ENCODE peak calls at places on chromosomes 13 and 19, in six cellular contexts. J is neuronal stem cell, F is IMR-90, Q is H9, E is mesenchymal stem cell, H is H1. D is an unnamed sample.

GRCh38 chr19:42032428-42032827 is 37.6 kb downstream of the GRIK5 start:
- DNase-seq in J (no peak), F (no peak), E (no peak), Q (peak; percentile 55), H (peak; percentile 51), D (peak; percentile 18)

GRCh38 chr19:1244693-1245451 is 3.3 kb downstream of the ATP5F1D start:
- DNase-seq in J (no peak), H (no peak), Q (no peak), E (no peak), F (no peak), D (no peak)

GRCh38 chr19:13795595-13796300 is 505 bp downstream of the ZSWIM4 start:
- DNase-seq in H (no peak), F (peak; percentile 28), Q (peak; percentile 67), J (no peak), E (no peak), D (no peak)

GRCh38 chr13:27034678-27035111 is 136.9 kb downstream of the USP12 start:
- DNase-seq in F (no peak), E (peak; percentile 41), Q (peak; percentile 65), J (no peak), H (peak; percentile 66), D (peak; percentile 54)

GRCh38 chr19:11166281-11167142 is 10.9 kb upstream of the SPC24 start:
- DNase-seq in Q (no peak), J (no peak), E (no peak), H (no peak), F (no peak), D (no peak)

GRCh38 chr13:45411631-45412030 is 6.5 kb downstream of the SLC25A30 start:
- DNase-seq in J (no peak), F (no peak), E (no peak), Q (no peak), H (no peak), D (no peak)

GRCh38 chr19:41926861-41927809 is 1.1 kb downstream of the ERFL start:
- DNase-seq in F (no peak), J (no peak), H (no peak), E (no peak), Q (no peak), D (no peak)

GRCh38 chr19:17530586-17530985 is 19.1 kb downstream of the PGLS start:
- DNase-seq in H (peak; percentile 66), F (no peak), Q (peak; percentile 89), J (no peak), E (no peak), D (peak; percentile 90)

GRCh38 chr19:47819841-47820244 is 1.9 kb upstream of the CRX start:
- DNase-seq in E (no peak), J (peak; percentile 89), H (no peak), F (no peak), Q (peak; percentile 64), D (peak; percentile 92)

GRCh38 chr13:49820591-49821215 is 28.2 kb upstream of the KPNA3 start:
- DNase-seq in Q (no peak), E (no peak), J (no peak), F (no peak), H (no peak), D (no peak)

GRCh38 chr13:36965767-36966166 is 33.4 kb downstream of the ALG5 start:
- DNase-seq in J (no peak), Q (no peak), H (no peak), E (peak; percentile 70), F (peak; percentile 90), D (peak; percentile 34)

GRCh38 chr19:20423381-20424207 is 142.0 kb downstream of the ZNF737 start:
- DNase-seq in J (peak; percentile 31), F (peak; percentile 7), Q (peak; percentile 34), E (peak; percentile 82), H (peak; percentile 61), D (peak; percentile 87)

GRCh38 chr19:32599258-32599657 is 18.3 kb downstream of the PDCD5 start:
- DNase-seq in E (no peak), F (no peak), J (no peak), H (no peak), Q (no peak), D (no peak)

GRCh38 chr19:32599736-32600157 is 18.8 kb downstream of the PDCD5 start:
- DNase-seq in H (no peak), F (peak; percentile 69), J (peak; percentile 40), E (peak; percentile 70), Q (no peak), D (peak; percentile 59)

GRCh38 chr19:32598022-32598421 is 17.0 kb downstream of the PDCD5 start:
- DNase-seq in J (no peak), H (no peak), F (no peak), E (no peak), Q (no peak), D (no peak)

GRCh38 chr19:32594021-32594420 is 13.0 kb downstream of the PDCD5 start:
- DNase-seq in H (no peak), Q (no peak), E (no peak), J (no peak), F (no peak), D (no peak)

DNA sequence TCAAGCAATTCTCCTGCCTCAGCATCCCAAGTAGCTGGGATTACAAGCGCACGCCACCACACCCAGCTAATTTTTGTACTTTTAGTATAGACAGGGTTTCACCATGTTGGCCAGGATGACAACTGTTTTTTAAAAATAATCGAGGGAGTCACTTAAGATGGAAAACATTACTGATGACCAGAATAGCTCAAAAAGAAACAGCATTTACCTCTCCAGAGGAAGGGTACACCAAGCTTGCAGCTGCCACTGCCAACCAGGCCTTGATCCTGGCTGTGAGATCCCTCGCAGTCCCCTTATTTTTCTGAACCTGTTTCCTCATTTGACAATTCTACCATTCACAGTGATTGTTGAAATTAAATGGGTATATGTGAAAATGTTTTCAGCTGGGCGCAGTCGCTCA is 14.5 kb downstream of the PDCD5 start:
- DNase-seq in E (no peak), F (no peak), H (no peak), J (no peak), Q (no peak), D (no peak)
- H2BK15ac ChIP-seq in E (no peak overlapping the region), F (no peak overlapping the region), H (no peak overlapping the region), J (no peak overlapping the region), Q (no peak overlapping the region), D (no peak overlapping the region)

DNA sequence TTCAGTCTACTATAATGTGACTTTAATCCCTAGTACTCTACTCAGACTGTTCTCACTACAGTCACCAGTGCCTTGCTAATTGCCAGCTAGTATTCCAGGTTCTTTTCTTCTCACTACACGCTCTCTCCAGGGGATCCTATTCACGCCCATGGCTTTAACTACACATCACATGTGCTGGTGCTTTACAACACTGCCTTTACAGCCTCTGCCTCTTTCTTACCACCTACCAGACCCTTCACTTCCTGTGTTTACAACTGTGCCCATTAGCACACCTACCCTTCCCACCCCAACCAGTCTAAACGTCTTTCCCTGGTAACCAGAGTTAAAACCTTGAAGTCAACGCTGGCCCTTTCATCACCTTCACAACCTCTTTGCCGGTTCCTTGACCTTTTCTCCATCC is 249.5 kb downstream of the DNAJC15 start:
- DNase-seq in J (no peak), Q (no peak), F (no peak), E (no peak), H (no peak), D (peak; percentile 53)
- H2BK15ac ChIP-seq in J (no peak overlapping the region), Q (no peak overlapping the region), F (peak overlapping the region; percentile 95), E (no peak overlapping the region), H (no peak overlapping the region), D (no peak overlapping the region)

DNA sequence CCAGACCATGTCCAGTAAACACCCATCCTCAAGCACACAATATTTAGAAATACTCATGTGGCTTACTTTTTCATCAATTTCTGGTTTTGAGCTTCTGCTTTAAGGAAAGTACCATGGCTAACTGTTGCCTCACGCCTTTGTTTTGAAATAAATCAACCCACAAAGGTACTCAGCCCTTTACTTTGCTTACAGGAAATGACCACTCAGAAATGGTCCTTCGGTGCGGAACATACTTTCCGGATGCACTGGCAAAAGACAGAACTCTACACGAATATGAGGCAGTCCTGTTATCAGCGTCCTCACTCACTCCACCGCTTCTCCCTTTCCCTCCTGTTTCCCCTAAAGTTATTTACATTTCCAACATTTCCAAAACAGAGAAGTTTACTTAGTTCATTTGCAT is 10.4 kb downstream of the FPR2 start:
- DNase-seq in J (no peak), E (no peak), H (no peak), F (no peak), Q (no peak), D (no peak)
- H2BK15ac ChIP-seq in J (no peak overlapping the region), E (no peak overlapping the region), H (no peak overlapping the region), F (no peak overlapping the region), Q (no peak overlapping the region), D (no peak overlapping the region)

GRCh38 chr13:77693449-77693940 is 4.0 kb upstream of the SLAIN1 start:
- DNase-seq in J (no peak), H (no peak), F (no peak), Q (no peak), E (no peak), D (no peak)

GRCh38 chr13:77691871-77692270 is 5.6 kb upstream of the SLAIN1 start:
- DNase-seq in F (no peak), Q (no peak), J (no peak), E (no peak), H (no peak), D (no peak)

GRCh38 chr13:77692746-77693448 is 4.6 kb upstream of the SLAIN1 start:
- DNase-seq in E (no peak), H (no peak), J (no peak), Q (no peak), F (no peak), D (no peak)

GRCh38 chr13:77687799-77688198 is 9.7 kb upstream of the SLAIN1 start:
- DNase-seq in F (no peak), Q (no peak), E (no peak), J (no peak), H (no peak), D (no peak)
- H2BK15ac ChIP-seq in F (no peak overlapping the region), Q (no peak overlapping the region), E (no peak overlapping the region), J (no peak overlapping the region), H (no peak overlapping the region), D (no peak overlapping the region)

GRCh38 chr13:96849091-96849490 is 145.2 kb downstream of the OXGR1 start:
- DNase-seq in E (no peak), F (no peak), J (no peak), H (no peak), Q (no peak), D (no peak)
- H2BK15ac ChIP-seq in E (no peak overlapping the region), F (no peak overlapping the region), J (no peak overlapping the region), H (no peak overlapping the region), Q (no peak overlapping the region), D (no peak overlapping the region)